ENCODE peak calls at places on chromosomes 16 and 17, in nine cellular contexts. One of them, this sample, is unnamed.

GRCh38 chr17:42809250-42809649 is 10.6 kb downstream of the CNTD1 start:
- DNase-seq in tibial nerve: peak; percentile 57
- DNase-seq in iris pigment epithelial cell: peak; percentile 95
- DNase-seq in NCI-H1417: no peak
- DNase-seq in RCC 7860: no peak
- DNase-seq in activated CD8-positive, alpha-beta memory T cell treated with anti-CD3 and anti-CD28 coated beads for 4 hours: no peak
- DNase-seq in neuronal stem cell: no peak
- DNase-seq in GM12865: no peak
- DNase-seq in fibroblast of mammary gland: peak; percentile 93
- DNase-seq in this sample: peak; percentile 83

GRCh38 chr17:1290676-1291075 is 11.2 kb downstream of the TRARG1 start:
- DNase-seq in RCC 7860: no peak
- DNase-seq in iris pigment epithelial cell: no peak
- DNase-seq in neuronal stem cell: no peak
- DNase-seq in activated CD8-positive, alpha-beta memory T cell treated with anti-CD3 and anti-CD28 coated beads for 4 hours: no peak
- DNase-seq in tibial nerve: no peak
- DNase-seq in fibroblast of mammary gland: no peak
- DNase-seq in NCI-H1417: no peak
- DNase-seq in GM12865: no peak
- DNase-seq in this sample: no peak

GRCh38 chr16:89615596-89616090 is 2.2 kb downstream of the DPEP1 start:
- DNase-seq in RCC 7860: no peak
- DNase-seq in fibroblast of mammary gland: no peak
- DNase-seq in activated CD8-positive, alpha-beta memory T cell treated with anti-CD3 and anti-CD28 coated beads for 4 hours: no peak
- DNase-seq in NCI-H1417: no peak
- DNase-seq in iris pigment epithelial cell: no peak
- DNase-seq in neuronal stem cell: no peak
- DNase-seq in tibial nerve: no peak
- DNase-seq in GM12865: no peak
- DNase-seq in this sample: peak; percentile 26

GRCh38 chr16:71303938-71304337 is 14.7 kb upstream of the CMTR2 start:
- DNase-seq in neuronal stem cell: no peak
- DNase-seq in NCI-H1417: no peak
- DNase-seq in activated CD8-positive, alpha-beta memory T cell treated with anti-CD3 and anti-CD28 coated beads for 4 hours: no peak
- DNase-seq in GM12865: no peak
- DNase-seq in iris pigment epithelial cell: peak; percentile 1
- DNase-seq in fibroblast of mammary gland: no peak
- DNase-seq in tibial nerve: no peak
- DNase-seq in RCC 7860: no peak
- DNase-seq in this sample: no peak

GRCh38 chr16:57623251-57624043 is 5.0 kb upstream of the ADGRG1 start:
- DNase-seq in GM12865: no peak
- DNase-seq in iris pigment epithelial cell: peak; percentile 53
- DNase-seq in tibial nerve: peak; percentile 49
- DNase-seq in fibroblast of mammary gland: peak; percentile 54
- DNase-seq in RCC 7860: peak; percentile 96
- DNase-seq in activated CD8-positive, alpha-beta memory T cell treated with anti-CD3 and anti-CD28 coated beads for 4 hours: no peak
- DNase-seq in neuronal stem cell: no peak
- DNase-seq in NCI-H1417: no peak
- DNase-seq in this sample: peak; percentile 85

GRCh38 chr16:3878610-3879009 is 1.9 kb downstream of the CREBBP start:
- DNase-seq in NCI-H1417: no peak
- DNase-seq in tibial nerve: no peak
- DNase-seq in iris pigment epithelial cell: peak; percentile 44
- DNase-seq in neuronal stem cell: no peak
- DNase-seq in activated CD8-positive, alpha-beta memory T cell treated with anti-CD3 and anti-CD28 coated beads for 4 hours: no peak
- DNase-seq in fibroblast of mammary gland: peak; percentile 35
- DNase-seq in GM12865: peak; percentile 58
- DNase-seq in RCC 7860: no peak
- DNase-seq in this sample: peak; percentile 29

GRCh38 chr16:5374184-5374583 is 276.6 kb upstream of the EEF2KMT start:
- DNase-seq in GM12865: no peak
- DNase-seq in iris pigment epithelial cell: no peak
- DNase-seq in NCI-H1417: no peak
- DNase-seq in neuronal stem cell: no peak
- DNase-seq in RCC 7860: no peak
- DNase-seq in fibroblast of mammary gland: no peak
- DNase-seq in tibial nerve: no peak
- DNase-seq in activated CD8-positive, alpha-beta memory T cell treated with anti-CD3 and anti-CD28 coated beads for 4 hours: no peak
- DNase-seq in this sample: no peak

GRCh38 chr16:67000384-67001158 is 12.2 kb downstream of the CES4A start:
- DNase-seq in tibial nerve: peak; percentile 60
- DNase-seq in fibroblast of mammary gland: no peak
- DNase-seq in NCI-H1417: peak; percentile 92
- DNase-seq in activated CD8-positive, alpha-beta memory T cell treated with anti-CD3 and anti-CD28 coated beads for 4 hours: peak; percentile 11
- DNase-seq in iris pigment epithelial cell: peak; percentile 41
- DNase-seq in neuronal stem cell: no peak
- DNase-seq in RCC 7860: no peak
- DNase-seq in GM12865: peak; percentile 50
- DNase-seq in this sample: peak; percentile 43

GRCh38 chr17:42679492-42680330 is 1.9 kb downstream of the CCR10 start:
- DNase-seq in neuronal stem cell: peak; percentile 76
- DNase-seq in activated CD8-positive, alpha-beta memory T cell treated with anti-CD3 and anti-CD28 coated beads for 4 hours: no peak
- DNase-seq in fibroblast of mammary gland: peak; percentile 69
- DNase-seq in tibial nerve: no peak
- DNase-seq in GM12865: peak; percentile 93
- DNase-seq in RCC 7860: peak; percentile 69
- DNase-seq in NCI-H1417: peak; percentile 93
- DNase-seq in iris pigment epithelial cell: peak; percentile 79
- DNase-seq in this sample: peak; percentile 83

GRCh38 chr17:81706757-81707624 is 3.8 kb downstream of the MRPL12 start:
- DNase-seq in iris pigment epithelial cell: no peak
- DNase-seq in NCI-H1417: no peak
- DNase-seq in RCC 7860: no peak
- DNase-seq in neuronal stem cell: no peak
- DNase-seq in activated CD8-positive, alpha-beta memory T cell treated with anti-CD3 and anti-CD28 coated beads for 4 hours: no peak
- DNase-seq in GM12865: no peak
- DNase-seq in tibial nerve: no peak
- DNase-seq in fibroblast of mammary gland: no peak
- DNase-seq in this sample: no peak

GRCh38 chr17:11303773-11304394 is 62.9 kb downstream of the SHISA6 start:
- DNase-seq in RCC 7860: no peak
- DNase-seq in activated CD8-positive, alpha-beta memory T cell treated with anti-CD3 and anti-CD28 coated beads for 4 hours: no peak
- DNase-seq in iris pigment epithelial cell: no peak
- DNase-seq in GM12865: no peak
- DNase-seq in NCI-H1417: no peak
- DNase-seq in neuronal stem cell: no peak
- DNase-seq in tibial nerve: no peak
- DNase-seq in fibroblast of mammary gland: no peak
- DNase-seq in this sample: no peak

GRCh38 chr16:50684823-50685455 is 3.8 kb upstream of the SNX20 start:
- DNase-seq in neuronal stem cell: no peak
- DNase-seq in GM12865: peak; percentile 64
- DNase-seq in RCC 7860: no peak
- DNase-seq in activated CD8-positive, alpha-beta memory T cell treated with anti-CD3 and anti-CD28 coated beads for 4 hours: no peak
- DNase-seq in NCI-H1417: no peak
- DNase-seq in iris pigment epithelial cell: no peak
- DNase-seq in fibroblast of mammary gland: no peak
- DNase-seq in tibial nerve: no peak
- DNase-seq in this sample: no peak

GRCh38 chr16:82888616-82889015 is 261.8 kb downstream of the CDH13 start:
- DNase-seq in GM12865: no peak
- DNase-seq in NCI-H1417: no peak
- DNase-seq in activated CD8-positive, alpha-beta memory T cell treated with anti-CD3 and anti-CD28 coated beads for 4 hours: no peak
- DNase-seq in fibroblast of mammary gland: peak; percentile 47
- DNase-seq in iris pigment epithelial cell: peak; percentile 98
- DNase-seq in RCC 7860: no peak
- DNase-seq in neuronal stem cell: no peak
- DNase-seq in tibial nerve: no peak
- DNase-seq in this sample: no peak

GRCh38 chr17:57068707-57069106 is 16.3 kb upstream of the AKAP1 start:
- DNase-seq in NCI-H1417: no peak
- DNase-seq in RCC 7860: no peak
- DNase-seq in activated CD8-positive, alpha-beta memory T cell treated with anti-CD3 and anti-CD28 coated beads for 4 hours: no peak
- DNase-seq in GM12865: no peak
- DNase-seq in fibroblast of mammary gland: no peak
- DNase-seq in neuronal stem cell: no peak
- DNase-seq in iris pigment epithelial cell: no peak
- DNase-seq in tibial nerve: no peak
- DNase-seq in this sample: no peak

GRCh38 chr16:50282010-50282538 is 15.7 kb downstream of the ADCY7 start:
- DNase-seq in iris pigment epithelial cell: peak; percentile 69
- DNase-seq in tibial nerve: no peak
- DNase-seq in activated CD8-positive, alpha-beta memory T cell treated with anti-CD3 and anti-CD28 coated beads for 4 hours: peak; percentile 33
- DNase-seq in NCI-H1417: no peak
- DNase-seq in GM12865: peak; percentile 94
- DNase-seq in fibroblast of mammary gland: peak; percentile 38
- DNase-seq in RCC 7860: no peak
- DNase-seq in neuronal stem cell: no peak
- DNase-seq in this sample: peak; percentile 22

GRCh38 chr17:70478883-70479282 is 309.6 kb downstream of the KCNJ2 start:
- DNase-seq in neuronal stem cell: no peak
- DNase-seq in RCC 7860: no peak
- DNase-seq in fibroblast of mammary gland: peak; percentile 5
- DNase-seq in iris pigment epithelial cell: no peak
- DNase-seq in tibial nerve: no peak
- DNase-seq in activated CD8-positive, alpha-beta memory T cell treated with anti-CD3 and anti-CD28 coated beads for 4 hours: no peak
- DNase-seq in NCI-H1417: no peak
- DNase-seq in GM12865: no peak
- DNase-seq in this sample: peak; percentile 13

GRCh38 chr16:81094771-81095251 is 1.4 kb downstream of the GCSH start:
- DNase-seq in GM12865: no peak
- DNase-seq in NCI-H1417: no peak
- DNase-seq in neuronal stem cell: no peak
- DNase-seq in tibial nerve: no peak
- DNase-seq in activated CD8-positive, alpha-beta memory T cell treated with anti-CD3 and anti-CD28 coated beads for 4 hours: no peak
- DNase-seq in RCC 7860: no peak
- DNase-seq in iris pigment epithelial cell: peak; percentile 45
- DNase-seq in fibroblast of mammary gland: peak; percentile 66
- DNase-seq in this sample: peak; percentile 51

GRCh38 chr17:32102697-32103096 is 39.6 kb upstream of the RHOT1 start:
- DNase-seq in RCC 7860: no peak
- DNase-seq in GM12865: no peak
- DNase-seq in neuronal stem cell: no peak
- DNase-seq in iris pigment epithelial cell: peak; percentile 72
- DNase-seq in activated CD8-positive, alpha-beta memory T cell treated with anti-CD3 and anti-CD28 coated beads for 4 hours: no peak
- DNase-seq in NCI-H1417: no peak
- DNase-seq in tibial nerve: no peak
- DNase-seq in fibroblast of mammary gland: no peak
- DNase-seq in this sample: peak; percentile 71

GRCh38 chr17:81370304-81370703 is 25.0 kb upstream of the BAHCC1 start:
- DNase-seq in fibroblast of mammary gland: no peak
- DNase-seq in RCC 7860: no peak
- DNase-seq in activated CD8-positive, alpha-beta memory T cell treated with anti-CD3 and anti-CD28 coated beads for 4 hours: no peak
- DNase-seq in neuronal stem cell: no peak
- DNase-seq in tibial nerve: no peak
- DNase-seq in NCI-H1417: no peak
- DNase-seq in iris pigment epithelial cell: no peak
- DNase-seq in GM12865: no peak
- DNase-seq in this sample: no peak

GRCh38 chr17:29588561-29589411 is 662 bp downstream of the GIT1 start:
- DNase-seq in iris pigment epithelial cell: peak; percentile 42
- DNase-seq in NCI-H1417: peak; percentile 58
- DNase-seq in RCC 7860: no peak
- DNase-seq in neuronal stem cell: no peak
- DNase-seq in GM12865: peak; percentile 43
- DNase-seq in fibroblast of mammary gland: no peak
- DNase-seq in tibial nerve: no peak
- DNase-seq in activated CD8-positive, alpha-beta memory T cell treated with anti-CD3 and anti-CD28 coated beads for 4 hours: peak; percentile 61
- DNase-seq in this sample: peak; percentile 29

GRCh38 chr17:46817151-46817900 is 1.2 kb downstream of the WNT3 start:
- DNase-seq in fibroblast of mammary gland: no peak
- DNase-seq in activated CD8-positive, alpha-beta memory T cell treated with anti-CD3 and anti-CD28 coated beads for 4 hours: no peak
- DNase-seq in neuronal stem cell: no peak
- DNase-seq in tibial nerve: no peak
- DNase-seq in iris pigment epithelial cell: no peak
- DNase-seq in NCI-H1417: no peak
- DNase-seq in GM12865: no peak
- DNase-seq in RCC 7860: no peak
- DNase-seq in this sample: no peak

This sample was measured in cardiac fibroblast.